ENCODE peak calls at places on chromosomes 4 and X, in six cellular contexts. One of them, this sample, is unnamed. For H3K36me3 and H3K4me1, the result is how much of the 10 kb centered on the place peaks cover.

GRCh38 chrX:153650959-153651358 is 4.0 kb downstream of the DUSP9 start:
- DNase-seq in adipocyte: no peak
- DNase-seq in lower lobe of right lung: peak
- DNase-seq in mesenchymal stem cell: no peak
- DNase-seq in tibial nerve: no peak
- DNase-seq in SJSA1: peak
- DNase-seq in this sample: no peak

GRCh38 chrX:51435101-51435500 is 61.3 kb downstream of the NUDT11 start:
- DNase-seq in tibial nerve: no peak
- DNase-seq in SJSA1: no peak
- DNase-seq in mesenchymal stem cell: peak
- DNase-seq in adipocyte: no peak
- DNase-seq in lower lobe of right lung: no peak
- DNase-seq in this sample: no peak

GRCh38 chrX:65406532-65406931 is 128.1 kb downstream of the LAS1L start:
- DNase-seq in SJSA1: no peak
- DNase-seq in lower lobe of right lung: no peak
- DNase-seq in tibial nerve: no peak
- DNase-seq in adipocyte: no peak
- DNase-seq in mesenchymal stem cell: no peak
- DNase-seq in this sample: no peak

GRCh38 chrX:138986866-138987265 is 275.3 kb upstream of the FGF13 start:
- DNase-seq in lower lobe of right lung: no peak
- DNase-seq in adipocyte: no peak
- DNase-seq in tibial nerve: no peak
- DNase-seq in SJSA1: no peak
- DNase-seq in mesenchymal stem cell: no peak
- DNase-seq in this sample: no peak

GRCh38 chrX:153733651-153734240 is 9.1 kb downstream of the ABCD1 start:
- DNase-seq in mesenchymal stem cell: no peak
- DNase-seq in tibial nerve: no peak
- DNase-seq in lower lobe of right lung: no peak
- DNase-seq in SJSA1: no peak
- DNase-seq in adipocyte: no peak
- DNase-seq in this sample: no peak

GRCh38 chr4:114926508-114926907 is 186.9 kb downstream of the NDST4 start:
- DNase-seq in lower lobe of right lung: no peak
- DNase-seq in SJSA1: no peak
- DNase-seq in mesenchymal stem cell: no peak
- DNase-seq in tibial nerve: no peak
- DNase-seq in adipocyte: no peak
- DNase-seq in this sample: no peak

GRCh38 chr4:100095729-100096595 is 94.3 kb downstream of the DDIT4L start:
- DNase-seq in tibial nerve: peak
- DNase-seq in mesenchymal stem cell: peak
- DNase-seq in adipocyte: peak
- DNase-seq in SJSA1: peak
- DNase-seq in lower lobe of right lung: peak
- DNase-seq in this sample: peak

GRCh38 chrX:115311666-115312065 is 22.2 kb downstream of the LUZP4 start:
- DNase-seq in lower lobe of right lung: no peak
- DNase-seq in SJSA1: no peak
- DNase-seq in mesenchymal stem cell: peak
- DNase-seq in adipocyte: no peak
- DNase-seq in tibial nerve: no peak
- DNase-seq in this sample: no peak

GRCh38 chr4:53962516-53963225 is 101.7 kb downstream of the CHIC2 start:
- DNase-seq in tibial nerve: peak
- DNase-seq in lower lobe of right lung: no peak
- DNase-seq in SJSA1: no peak
- DNase-seq in adipocyte: peak
- DNase-seq in mesenchymal stem cell: peak
- DNase-seq in this sample: no peak

GRCh38 chr4:185513489-185514181 is 21.7 kb downstream of the PDLIM3 start:
- DNase-seq in adipocyte: peak
- DNase-seq in mesenchymal stem cell: peak
- DNase-seq in tibial nerve: no peak
- DNase-seq in SJSA1: no peak
- DNase-seq in lower lobe of right lung: no peak
- DNase-seq in this sample: no peak

GRCh38 chrX:103211012-103211715 is 3.7 kb upstream of the BEX4 start:
- DNase-seq in mesenchymal stem cell: peak
- DNase-seq in tibial nerve: peak
- DNase-seq in adipocyte: peak
- DNase-seq in lower lobe of right lung: no peak
- DNase-seq in SJSA1: no peak
- DNase-seq in this sample: peak

GRCh38 chrX:115892787-115893671 is 277.5 kb upstream of the AGTR2 start:
- DNase-seq in lower lobe of right lung: no peak
- DNase-seq in mesenchymal stem cell: peak
- DNase-seq in SJSA1: no peak
- DNase-seq in adipocyte: no peak
- DNase-seq in tibial nerve: no peak
- DNase-seq in this sample: peak

GRCh38 chr4:2417196-2417764 is 1.2 kb downstream of the ZFYVE28 start:
- DNase-seq in adipocyte: peak
- DNase-seq in SJSA1: no peak
- DNase-seq in mesenchymal stem cell: peak
- DNase-seq in tibial nerve: no peak
- DNase-seq in lower lobe of right lung: peak
- DNase-seq in this sample: no peak

GRCh38 chr4:122259849-122260248 is 107.7 kb downstream of the BLTP1 start:
- DNase-seq in tibial nerve: no peak
- DNase-seq in adipocyte: no peak
- DNase-seq in lower lobe of right lung: no peak
- DNase-seq in mesenchymal stem cell: no peak
- DNase-seq in SJSA1: no peak
- DNase-seq in this sample: no peak
- H3K36me3 ChIP-seq in tibial nerve: under half
- H3K36me3 ChIP-seq in adipocyte: half or more
- H3K36me3 ChIP-seq in lower lobe of right lung: half or more
- H3K36me3 ChIP-seq in mesenchymal stem cell: under half
- H3K36me3 ChIP-seq in SJSA1: under half
- H3K36me3 ChIP-seq in this sample: half or more

GRCh38 chr4:41142946-41143720 is 71.2 kb downstream of the APBB2 start:
- DNase-seq in SJSA1: peak
- DNase-seq in adipocyte: peak
- DNase-seq in mesenchymal stem cell: peak
- DNase-seq in tibial nerve: peak
- DNase-seq in lower lobe of right lung: no peak
- DNase-seq in this sample: peak

GRCh38 chr4:41145571-41146078 is 68.7 kb downstream of the APBB2 start:
- DNase-seq in mesenchymal stem cell: peak
- DNase-seq in lower lobe of right lung: no peak
- DNase-seq in SJSA1: no peak
- DNase-seq in tibial nerve: no peak
- DNase-seq in adipocyte: peak
- DNase-seq in this sample: no peak

GRCh38 chr4:41146196-41146595 is 68.1 kb downstream of the APBB2 start:
- DNase-seq in mesenchymal stem cell: no peak
- DNase-seq in adipocyte: no peak
- DNase-seq in lower lobe of right lung: no peak
- DNase-seq in tibial nerve: no peak
- DNase-seq in SJSA1: no peak
- DNase-seq in this sample: no peak

GRCh38 chr4:41143721-41144379 is 70.5 kb downstream of the APBB2 start:
- DNase-seq in mesenchymal stem cell: peak
- DNase-seq in SJSA1: no peak
- DNase-seq in tibial nerve: no peak
- DNase-seq in lower lobe of right lung: no peak
- DNase-seq in adipocyte: peak
- DNase-seq in this sample: no peak

GRCh38 chr4:41144812-41145211 is 69.5 kb downstream of the APBB2 start:
- DNase-seq in SJSA1: no peak
- DNase-seq in mesenchymal stem cell: no peak
- DNase-seq in tibial nerve: no peak
- DNase-seq in adipocyte: no peak
- DNase-seq in lower lobe of right lung: no peak
- DNase-seq in this sample: no peak
- H3K4me1 ChIP-seq in SJSA1: half or more
- H3K4me1 ChIP-seq in mesenchymal stem cell: under half
- H3K4me1 ChIP-seq in tibial nerve: under half
- H3K4me1 ChIP-seq in adipocyte: half or more
- H3K4me1 ChIP-seq in lower lobe of right lung: half or more
- H3K4me1 ChIP-seq in this sample: under half

DNA sequence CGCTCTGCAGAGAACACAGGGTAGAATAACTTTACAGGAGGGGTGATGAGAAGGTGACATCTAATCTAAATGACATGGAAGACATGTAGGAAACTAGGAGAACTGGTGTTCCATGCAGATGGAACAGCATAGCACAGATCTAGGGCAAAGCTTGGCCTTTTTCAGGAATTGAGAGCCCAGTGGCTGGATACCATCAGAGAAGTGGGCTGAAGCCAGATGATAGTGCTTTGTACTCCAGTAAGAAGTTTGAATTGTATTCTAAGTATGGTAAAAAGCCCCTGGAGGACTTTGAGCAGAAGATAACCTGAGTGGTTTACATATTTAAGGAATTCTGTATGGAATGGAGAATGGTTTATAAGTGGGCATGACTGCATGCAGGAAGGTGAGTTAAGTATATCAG is 32.8 kb downstream of the ENOPH1 start:
- DNase-seq in lower lobe of right lung: no peak
- DNase-seq in SJSA1: no peak
- DNase-seq in mesenchymal stem cell: no peak
- DNase-seq in adipocyte: no peak
- DNase-seq in tibial nerve: no peak
- DNase-seq in this sample: no peak
- H3K36me3 ChIP-seq in lower lobe of right lung: under half
- H3K36me3 ChIP-seq in SJSA1: under half
- H3K36me3 ChIP-seq in mesenchymal stem cell: under half
- H3K36me3 ChIP-seq in adipocyte: under half
- H3K36me3 ChIP-seq in tibial nerve: under half
- H3K36me3 ChIP-seq in this sample: under half

DNA sequence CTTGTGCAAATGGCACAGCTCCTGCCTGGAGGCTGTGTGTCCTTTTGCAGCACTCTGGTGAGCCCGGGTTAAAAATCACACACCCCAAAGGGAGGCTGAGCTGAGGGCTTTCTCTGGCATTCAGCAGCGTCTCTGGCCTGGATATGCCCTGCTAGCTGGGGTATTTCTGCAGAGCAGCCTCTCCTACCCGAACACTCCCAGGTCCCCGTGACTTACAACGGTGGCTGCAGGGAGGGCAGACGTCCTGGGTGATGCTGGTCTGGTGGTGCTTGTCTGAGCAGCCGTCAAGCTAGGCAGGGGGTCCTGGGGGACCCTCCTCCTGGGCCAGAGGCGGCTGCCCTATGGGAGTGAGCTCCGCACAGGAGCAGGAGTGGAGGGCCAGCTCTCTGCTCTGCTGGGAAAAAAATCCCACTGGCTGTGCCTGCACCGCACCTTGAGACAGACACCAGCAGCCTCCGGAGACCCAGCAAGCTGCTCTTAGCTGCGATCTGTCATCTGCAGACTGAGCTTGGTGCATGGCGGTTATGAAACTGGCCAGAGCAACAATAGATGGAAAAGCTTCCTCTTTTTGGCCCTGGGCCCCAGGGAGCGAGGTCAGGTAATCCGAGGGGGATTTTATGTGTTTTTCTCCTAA is 41.3 kb upstream of the ASMTL start:
- DNase-seq in tibial nerve: no peak
- DNase-seq in adipocyte: no peak
- DNase-seq in lower lobe of right lung: no peak
- DNase-seq in mesenchymal stem cell: no peak
- DNase-seq in SJSA1: no peak
- DNase-seq in this sample: peak
- H3K4me1 ChIP-seq in tibial nerve: under half
- H3K4me1 ChIP-seq in adipocyte: under half
- H3K4me1 ChIP-seq in lower lobe of right lung: under half
- H3K4me1 ChIP-seq in mesenchymal stem cell: under half
- H3K4me1 ChIP-seq in SJSA1: under half
- H3K4me1 ChIP-seq in this sample: under half

DNA sequence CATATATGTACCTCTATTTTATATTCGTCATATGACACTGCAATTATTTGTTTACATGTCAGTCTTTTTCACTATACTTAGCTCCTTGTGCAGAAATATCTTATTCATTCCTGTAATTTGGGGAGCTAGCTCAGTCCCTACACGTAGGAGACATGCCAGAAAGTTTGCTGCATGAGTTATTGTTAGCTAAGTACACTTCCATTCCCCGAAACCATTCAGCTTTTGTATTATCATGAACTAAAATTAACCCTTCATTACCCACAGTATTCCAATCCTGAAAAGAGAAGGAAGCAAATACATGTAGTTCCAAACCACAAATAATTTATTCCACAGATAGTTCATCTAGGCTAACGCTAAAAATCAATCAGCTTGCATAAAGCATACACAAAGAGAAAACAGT is 10.2 kb downstream of the CBR4 start:
- DNase-seq in mesenchymal stem cell: peak
- DNase-seq in lower lobe of right lung: no peak
- DNase-seq in tibial nerve: no peak
- DNase-seq in adipocyte: no peak
- DNase-seq in SJSA1: no peak
- DNase-seq in this sample: no peak
- H3K36me3 ChIP-seq in mesenchymal stem cell: under half
- H3K36me3 ChIP-seq in lower lobe of right lung: half or more
- H3K36me3 ChIP-seq in tibial nerve: under half
- H3K36me3 ChIP-seq in adipocyte: half or more
- H3K36me3 ChIP-seq in SJSA1: under half
- H3K36me3 ChIP-seq in this sample: under half

This sample was measured in right atrium auricular region.